ENCODE peak calls at places on chromosomes 13 and 19, in four cellular contexts. U is heart right ventricle; D is activated T-helper 1 cell treated with anti-CD3 and anti-CD28 coated beads, Interleukin-2, amount 50 U/mL, for 16 hours; I is effector memory CD8-positive, alpha-beta T cell. H is an unnamed sample.

GRCh38 chr19:17259118-17259780 is 5.3 kb downstream of the USHBP1 start:
- DNase-seq in D (no peak), I (no peak), U (no peak), H (no peak)

GRCh38 chr19:45913874-45914830 is at the start of gene NANOS2:
- DNase-seq in U (no peak), I (no peak), D (no peak), H (no peak)

GRCh38 chr13:41917641-41918040 is 43.3 kb downstream of the VWA8 start:
- DNase-seq in U (no peak), D (no peak), I (no peak), H (no peak)

GRCh38 chr13:52711277-52711676 is 28.3 kb downstream of the CNMD start:
- DNase-seq in I (no peak), D (no peak), U (no peak), H (no peak)

GRCh38 chr19:13120817-13121216 is 2.8 kb downstream of the NACC1 start:
- DNase-seq in U (no peak), D (no peak), I (no peak), H (no peak)

GRCh38 chr19:55980415-55980814 is 6.2 kb upstream of the NLRP5 start:
- DNase-seq in U (no peak), D (no peak), I (no peak), H (no peak)

GRCh38 chr19:42132851-42133528 is 744 bp upstream of the POU2F2 start:
- DNase-seq in D (peak), U (peak), I (peak), H (peak)

GRCh38 chr19:7397687-7398086 is 49.0 kb downstream of the ARHGEF18 start:
- DNase-seq in U (no peak), D (no peak), I (no peak), H (no peak)

GRCh38 chr13:75871059-75871458 is 234.9 kb downstream of the LMO7 start:
- DNase-seq in I (no peak), U (no peak), D (no peak), H (no peak)

GRCh38 chr13:33697936-33698335 is 120.0 kb upstream of the RFC3 start:
- DNase-seq in D (no peak), I (no peak), U (no peak), H (no peak)

GRCh38 chr13:25329706-25330105 is 28.3 kb downstream of the NUP58 start:
- DNase-seq in I (no peak), D (no peak), U (no peak), H (no peak)

GRCh38 chr19:48473161-48473966 is 4.2 kb downstream of the CYTH2 start:
- DNase-seq in I (no peak), D (no peak), U (no peak), H (no peak)

GRCh38 chr13:38705351-38705750 is 18.5 kb downstream of the FREM2 start:
- DNase-seq in D (no peak), U (no peak), I (no peak), H (no peak)

GRCh38 chr13:60095300-60095699 is 68.4 kb downstream of the DIAPH3 start:
- DNase-seq in U (no peak), I (no peak), D (no peak), H (no peak)

GRCh38 chr13:102402292-102402691 is 444 bp upstream of the FGF14 start:
- DNase-seq in D (peak), U (peak), I (no peak), H (peak)

GRCh38 chr13:47853236-47853635 is 147.8 kb downstream of the SUCLA2 start:
- DNase-seq in D (no peak), I (no peak), U (no peak), H (no peak)

GRCh38 chr19:1762243-1763140 is 9.2 kb downstream of the ONECUT3 start:
- DNase-seq in D (no peak), U (no peak), I (no peak), H (no peak)

GRCh38 chr13:92804346-92804745 is 422.3 kb upstream of the GPC6 start:
- DNase-seq in I (no peak), U (no peak), D (no peak), H (no peak)

GRCh38 chr13:103876571-103876970 is 810.4 kb upstream of the SLC10A2 start:
- DNase-seq in D (no peak), I (no peak), U (no peak), H (no peak)

GRCh38 chr13:21901326-21901725 is 230.5 kb downstream of the FGF9 start:
- DNase-seq in I (no peak), U (no peak), D (no peak), H (no peak)

GRCh38 chr13:31909889-31910551 is 121.6 kb upstream of the FRY start:
- DNase-seq in I (peak), U (peak), D (peak), H (no peak)

GRCh38 chr19:15195381-15195964 is 5.3 kb downstream of the NOTCH3 start:
- DNase-seq in I (no peak), U (peak), D (no peak), H (peak)

GRCh38 chr13:31742102-31742695 is 2.9 kb downstream of the RXFP2 start:
- DNase-seq in U (peak), I (peak), D (peak), H (peak)

GRCh38 chr19:4609878-4610511 is 29.3 kb upstream of the TNFAIP8L1 start:
- DNase-seq in I (no peak), U (peak), D (no peak), H (no peak)

GRCh38 chr19:4580021-4580901 is 20.8 kb upstream of the SEMA6B start:
- DNase-seq in U (no peak), I (no peak), D (no peak), H (no peak)

GRCh38 chr13:101305981-101306411 is 110.3 kb downstream of the NALCN start:
- DNase-seq in I (no peak), D (no peak), U (no peak), H (no peak)

H was measured in activated CD4-positive, alpha-beta T cell treated with anti-CD3 and anti-CD28 coated beads, Interleukin-2, amount 50 U/mL, for 24 hours.